ENCODE peak calls at places on chromosomes 11 and 22, in ten cellular contexts. V is transverse colon; X is right lobe of liver; D is cardiac muscle cell; U is CD4-positive, alpha-beta T cell; O is Peyer's patch; M is fibroblast of lung; Y is CD8-positive, alpha-beta memory T cell; H is tibial artery; E is aorta. W is an unnamed sample. For H3K9me3 and H3K27me3, the result is how much of the 10 kb centered on the place peaks cover.

GRCh38 chr11:72300268-72300667 is 56.3 kb upstream of the PHOX2A start:
- DNase-seq in H (no peak), O (no peak), V (no peak), Y (no peak), E (no peak), D (no peak), U (no peak), M (no peak), X (no peak), W (no peak)

GRCh38 chr11:102806296-102806695 is 8.3 kb upstream of the MMP1 start:
- DNase-seq in V (no peak), D (peak), U (no peak), X (no peak), H (no peak), M (peak), O (no peak), Y (no peak), E (no peak), W (no peak)

GRCh38 chr11:60860943-60861342 is 5.2 kb upstream of the PTGDR2 start:
- DNase-seq in E (no peak), H (no peak), V (no peak), O (no peak), U (no peak), X (no peak), Y (no peak), M (no peak), D (peak), W (peak)

GRCh38 chr11:3181722-3182461 is 16.8 kb upstream of the OSBPL5 start:
- DNase-seq in U (no peak), V (no peak), M (no peak), X (no peak), D (no peak), E (no peak), Y (no peak), H (no peak), O (no peak), W (peak)

GRCh38 chr11:8032576-8033311 is 45.6 kb downstream of the EIF3F start:
- DNase-seq in U (no peak), E (no peak), V (no peak), D (no peak), M (no peak), H (no peak), X (no peak), Y (no peak), O (no peak), W (no peak)

GRCh38 chr22:30816413-30816812 is 121.7 kb downstream of the OSBP2 start:
- DNase-seq in D (no peak), M (no peak), Y (no peak), V (no peak), O (no peak), U (no peak), X (no peak), E (no peak), H (no peak), W (no peak)

GRCh38 chr11:126496576-126497403 is 141.3 kb downstream of the ST3GAL4 start:
- DNase-seq in V (no peak), Y (no peak), D (no peak), M (no peak), E (no peak), U (no peak), O (no peak), X (no peak), H (no peak), W (peak)

GRCh38 chr22:38981005-38981658 is 1.0 kb upstream of the APOBEC3B start:
- DNase-seq in M (peak), H (no peak), Y (no peak), U (no peak), E (peak), O (no peak), V (peak), D (peak), X (no peak), W (peak)

GRCh38 chr11:69482322-69482721 is 859 bp downstream of the LINC01488 start:
- DNase-seq in X (no peak), V (no peak), H (no peak), Y (no peak), E (no peak), M (no peak), U (no peak), O (no peak), D (no peak), W (no peak)

GRCh38 chr22:30304495-30305244 is 15.4 kb upstream of the CASTOR1 start:
- DNase-seq in M (peak), V (peak), X (peak), E (peak), O (peak), U (no peak), H (peak), Y (no peak), D (no peak), W (no peak)

DNA sequence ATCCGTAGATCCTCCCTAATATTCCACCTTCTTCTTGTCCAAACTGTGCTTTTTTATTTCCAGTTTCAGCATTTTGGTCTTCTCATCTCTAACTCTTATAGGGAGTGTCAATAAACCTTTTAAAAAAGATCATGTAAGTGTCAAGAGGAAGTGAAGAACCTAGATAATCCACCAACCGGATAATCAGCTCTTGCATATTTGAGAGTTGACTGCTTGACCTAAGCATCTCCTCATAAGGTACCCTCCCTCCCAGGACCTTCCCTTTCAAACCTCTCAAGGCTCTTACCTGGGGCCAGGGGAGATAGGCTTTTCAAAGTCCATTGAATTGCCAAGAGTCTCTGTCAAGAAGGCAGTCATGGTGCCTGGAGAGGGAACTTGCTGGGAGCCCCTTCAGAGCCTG is 691 bp upstream of the EHF start:
- DNase-seq in V (no peak), D (no peak), U (no peak), H (no peak), E (no peak), M (no peak), Y (no peak), X (no peak), O (no peak), W (no peak)
- H3K27ac ChIP-seq in V (peak), D (no peak), U (no peak), H (no peak), E (no peak), M (no peak), Y (no peak), X (no peak), O (peak), W (no peak)

GRCh38 chr11:11189501-11189900 is 163.5 kb downstream of the CSNK2A3 start:
- DNase-seq in H (no peak), X (no peak), Y (no peak), V (no peak), M (no peak), U (no peak), O (no peak), D (no peak), E (no peak), W (no peak)

DNA sequence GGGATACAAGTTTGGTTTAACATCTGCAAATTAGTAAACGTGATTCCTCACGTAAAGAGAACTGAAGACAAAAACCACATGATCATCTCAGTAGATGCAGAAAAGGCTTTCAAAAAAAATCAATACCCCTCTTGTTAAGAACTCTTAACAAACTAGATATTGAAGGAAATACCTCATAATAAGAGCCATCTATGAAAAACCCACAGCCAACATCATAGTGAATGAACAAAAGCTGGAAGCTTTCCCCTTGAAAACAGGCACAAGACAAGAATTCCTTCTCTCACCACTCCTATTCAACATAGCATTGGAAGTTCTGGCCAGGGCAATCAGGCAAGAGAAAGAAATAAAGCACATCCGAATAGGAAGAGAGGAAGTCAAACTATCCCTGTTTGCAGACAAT is 160.5 kb downstream of the CSNK2A3 start:
- DNase-seq in M (no peak), U (no peak), D (no peak), Y (no peak), E (no peak), X (no peak), V (no peak), H (no peak), O (no peak), W (no peak)
- H3K9me3 ChIP-seq in M (under half), U (under half), D (under half), Y (under half), E (under half), X (under half), V (under half), H (under half), O (under half), W (under half)

GRCh38 chr11:19814421-19814820 is 101.8 kb downstream of the NAV2 start:
- DNase-seq in V (no peak), Y (no peak), X (no peak), M (no peak), U (no peak), O (no peak), H (no peak), E (no peak), D (no peak), W (no peak)
- H3K27me3 ChIP-seq in V (under half), Y (under half), X (under half), M (under half), U (under half), O (under half), H (under half), E (under half), D (under half), W (under half)

GRCh38 chr22:27668828-27669797 is 132.4 kb downstream of the MN1 start:
- DNase-seq in E (no peak), Y (no peak), H (peak), O (no peak), U (no peak), V (peak), D (peak), M (peak), X (no peak), W (peak)
- H3K27ac ChIP-seq in E (no peak), Y (no peak), H (peak), O (peak), U (no peak), V (no peak), D (peak), M (no peak), X (no peak), W (peak)

DNA sequence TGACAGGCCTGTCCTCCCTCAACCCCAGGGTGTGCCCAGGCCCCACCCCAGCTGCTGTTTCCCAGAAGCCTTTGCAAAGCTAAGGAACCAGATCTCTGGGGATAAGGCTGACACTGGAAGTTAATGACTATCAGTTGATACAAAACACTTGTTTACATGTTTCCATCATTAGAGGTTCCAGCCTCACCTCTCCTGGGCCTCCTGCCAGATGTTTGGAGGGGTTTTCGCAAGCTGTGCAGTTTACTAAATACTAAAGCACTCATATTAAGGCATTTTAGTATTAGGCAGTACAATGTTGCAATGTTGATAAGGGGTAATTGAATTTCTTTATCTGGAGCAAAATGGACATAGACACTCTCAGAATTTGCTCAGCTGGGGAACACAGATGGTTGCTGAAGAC is 218.7 kb downstream of the INSC start:
- DNase-seq in Y (no peak), X (no peak), U (no peak), H (no peak), O (no peak), E (no peak), M (no peak), V (no peak), D (no peak), W (no peak)
- H3K9me3 ChIP-seq in Y (under half), X (under half), U (under half), H (under half), O (under half), E (under half), M (under half), V (under half), D (under half), W (under half)

GRCh38 chr22:43888740-43889139 is 3.1 kb downstream of the PNPLA5 start:
- DNase-seq in D (no peak), O (no peak), U (no peak), Y (no peak), M (no peak), X (no peak), V (no peak), E (peak), H (no peak), W (no peak)
- H3K27me3 ChIP-seq in D (under half), O (under half), U (half or more), Y (under half), M (under half), X (under half), V (half or more), E (under half), H (under half), W (under half)

GRCh38 chr11:95514386-95515145 is 275.0 kb downstream of the FAM76B start:
- DNase-seq in X (no peak), D (no peak), H (no peak), V (no peak), Y (no peak), M (no peak), O (no peak), U (no peak), E (no peak), W (no peak)

GRCh38 chr11:95516786-95517185 is 272.8 kb downstream of the FAM76B start:
- DNase-seq in O (no peak), X (no peak), M (peak), U (no peak), V (no peak), E (no peak), H (no peak), D (peak), Y (no peak), W (no peak)

GRCh38 chr11:95512177-95512576 is 277.4 kb downstream of the FAM76B start:
- DNase-seq in O (no peak), D (peak), H (peak), M (peak), U (no peak), E (peak), X (no peak), Y (no peak), V (peak), W (peak)

GRCh38 chr11:95515379-95515778 is 274.2 kb downstream of the FAM76B start:
- DNase-seq in H (no peak), E (no peak), V (no peak), D (no peak), X (no peak), Y (no peak), O (no peak), U (no peak), M (peak), W (no peak)

GRCh38 chr11:95512682-95513081 is 276.9 kb downstream of the FAM76B start:
- DNase-seq in M (peak), Y (no peak), D (peak), O (no peak), H (peak), E (peak), X (peak), V (peak), U (no peak), W (peak)
- H3K27ac ChIP-seq in M (no peak), Y (no peak), D (no peak), O (peak), H (peak), E (no peak), X (no peak), V (peak), U (no peak), W (no peak)

GRCh38 chr11:97943493-97943892 is 1077.3 kb upstream of the CNTN5 start:
- DNase-seq in M (no peak), V (no peak), O (no peak), D (peak), Y (no peak), X (no peak), U (no peak), E (no peak), H (no peak), W (no peak)

GRCh38 chr11:97948793-97949192 is 1072.0 kb upstream of the CNTN5 start:
- DNase-seq in V (no peak), U (no peak), X (no peak), E (no peak), O (no peak), M (no peak), Y (no peak), D (no peak), H (no peak), W (no peak)
- H3K9me3 ChIP-seq in V (under half), U (under half), X (under half), E (under half), O (under half), M (under half), Y (under half), D (under half), H (under half), W (under half)

GRCh38 chr22:46029574-46030200 is 52.7 kb upstream of the WNT7B start:
- DNase-seq in O (no peak), V (no peak), E (no peak), D (no peak), M (no peak), Y (no peak), H (peak), X (peak), U (no peak), W (no peak)

GRCh38 chr22:46030241-46030880 is 53.4 kb upstream of the WNT7B start:
- DNase-seq in Y (no peak), M (no peak), E (no peak), V (no peak), O (no peak), U (no peak), X (peak), D (no peak), H (peak), W (no peak)

GRCh38 chr22:46028069-46028991 is 51.4 kb upstream of the WNT7B start:
- DNase-seq in H (peak), U (no peak), O (no peak), X (peak), Y (no peak), D (no peak), M (no peak), V (no peak), E (no peak), W (no peak)

GRCh38 chr22:46027219-46028068 is 50.5 kb upstream of the WNT7B start:
- DNase-seq in M (no peak), O (no peak), H (peak), V (peak), Y (no peak), D (no peak), U (no peak), X (peak), E (peak), W (peak)

DNA sequence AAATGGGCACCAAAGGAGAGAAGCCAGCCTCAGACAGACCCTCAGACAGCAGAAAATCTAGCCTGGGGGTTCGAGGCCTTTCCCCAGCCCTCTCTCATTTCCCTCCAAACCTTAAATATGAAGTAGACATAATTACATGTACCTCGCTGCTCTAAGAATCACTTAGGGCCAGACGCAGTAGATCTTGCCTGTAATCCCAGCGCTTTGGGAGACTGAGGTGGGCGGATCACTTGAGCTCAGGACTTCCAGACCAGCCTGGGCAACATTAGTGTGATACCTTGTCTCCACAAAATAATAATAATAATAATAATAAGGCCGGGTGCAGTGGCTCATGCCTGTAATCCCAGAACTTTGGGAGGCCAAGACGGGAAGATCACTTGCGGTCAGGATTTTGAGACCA is 52.1 kb upstream of the WNT7B start:
- DNase-seq in V (no peak), O (no peak), E (no peak), H (no peak), Y (no peak), X (no peak), M (no peak), D (no peak), U (no peak), W (no peak)
- H3K27me3 ChIP-seq in V (under half), O (under half), E (under half), H (under half), Y (under half), X (under half), M (under half), D (half or more), U (under half), W (under half)

GRCh38 chr22:29081499-29082236 is 8.8 kb downstream of the KREMEN1 start:
- DNase-seq in E (no peak), M (no peak), O (no peak), H (no peak), X (peak), U (no peak), Y (no peak), V (no peak), D (peak), W (no peak)
- H3K27ac ChIP-seq in E (no peak), M (no peak), O (no peak), H (no peak), X (peak), U (no peak), Y (no peak), V (no peak), D (no peak), W (no peak)